ENCODE peak calls at places on chromosomes 6 and 20, in four cellular contexts. D is dorsolateral prefrontal cortex, M is colonic mucosa, A is IMR-90. H is an unnamed sample.

GRCh38 chr6:78810698-78811097 is 56.7 kb upstream of the IRAK1BP1 start:
- DNase-seq in D (no peak), A (peak), M (no peak), H (no peak)

GRCh38 chr6:155264704-155265320 is 999 bp downstream of the CLDN20 start:
- DNase-seq in M (no peak), D (no peak), A (no peak), H (no peak)

GRCh38 chr6:38933426-38933825 is 115.2 kb upstream of the GLP1R start:
- DNase-seq in M (no peak), A (peak), D (no peak), H (no peak)

GRCh38 chr6:11824986-11825385 is 46.4 kb upstream of the ADTRP start:
- DNase-seq in M (no peak), A (peak), D (no peak), H (no peak)

GRCh38 chr6:137451926-137452325 is 42.3 kb downstream of the OLIG3 start:
- DNase-seq in D (no peak), M (no peak), A (peak), H (no peak)

GRCh38 chr6:11604215-11604614 is 66.7 kb downstream of the TMEM170B start:
- DNase-seq in M (no peak), A (no peak), D (no peak), H (no peak)

GRCh38 chr20:13788167-13788834 is 3.5 kb downstream of the NDUFAF5 start:
- DNase-seq in M (peak), A (peak), D (peak), H (no peak)

GRCh38 chr6:25175216-25175615 is 104.0 kb upstream of the CARMIL1 start:
- DNase-seq in A (peak), M (no peak), D (no peak), H (no peak)

GRCh38 chr6:131756039-131756438 is 45.2 kb upstream of the CTAGE9 start:
- DNase-seq in M (no peak), A (no peak), D (no peak), H (no peak)

GRCh38 chr6:163132050-163132750 is 282.3 kb upstream of the QKI start:
- DNase-seq in M (no peak), D (no peak), A (no peak), H (no peak)

GRCh38 chr6:15953152-15953880 is 175.6 kb upstream of the MYLIP start:
- DNase-seq in A (no peak), M (no peak), D (no peak), H (no peak)

GRCh38 chr20:56710577-56711465 is 81.7 kb downstream of the TFAP2C start:
- DNase-seq in A (peak), D (no peak), M (no peak), H (no peak)

GRCh38 chr6:39086294-39086693 is 28.7 kb downstream of the SAYSD1 start:
- DNase-seq in D (no peak), A (no peak), M (no peak), H (no peak)

GRCh38 chr6:3147914-3148757 is 9.2 kb downstream of the TUBB2A start:
- DNase-seq in A (no peak), M (no peak), D (no peak), H (no peak)

GRCh38 chr6:167735498-167736201 is 91.1 kb upstream of the AFDN start:
- DNase-seq in A (no peak), M (no peak), D (no peak), H (no peak)

GRCh38 chr6:100382767-100383195 is 81.9 kb downstream of the SIM1 start:
- DNase-seq in M (no peak), A (no peak), D (no peak), H (no peak)

DNA sequence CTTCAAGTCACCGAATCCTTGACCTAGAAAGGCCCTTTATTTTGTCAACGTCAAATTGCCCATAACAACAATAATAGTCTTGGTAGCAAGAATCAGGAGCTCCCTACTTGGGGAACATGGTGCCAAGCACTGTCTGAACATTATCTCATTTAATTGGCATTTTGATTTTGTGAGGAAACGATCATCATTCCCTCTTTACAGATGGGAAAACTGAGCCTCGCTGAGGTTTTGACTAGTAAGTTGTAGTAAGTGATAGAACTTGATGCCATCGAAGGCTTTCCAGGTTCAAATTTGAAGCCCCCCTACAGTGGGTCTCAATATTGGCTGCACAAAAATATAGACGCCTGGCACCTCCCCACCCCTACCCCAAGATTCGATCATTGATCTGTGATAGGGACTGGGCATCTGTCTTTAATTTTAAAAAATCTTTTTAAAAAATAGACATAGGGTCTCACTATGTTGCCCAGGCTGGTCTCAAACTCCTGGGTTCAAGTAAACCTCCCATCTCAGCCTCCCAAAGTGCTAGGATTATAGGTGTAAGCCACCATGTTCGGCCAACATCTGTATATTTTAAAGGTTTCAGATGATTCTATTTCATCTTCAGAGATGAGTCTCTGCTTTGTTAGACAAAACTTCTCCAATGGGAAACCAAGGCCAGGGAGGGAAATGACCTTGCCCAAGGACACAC is 36.7 kb downstream of the HNF4A start:
- DNase-seq in D (no peak), M (no peak), A (no peak), H (no peak)
- TF ChIP-seq CTCF in D (no peak), M (no peak), A (no peak), H (no peak)

DNA sequence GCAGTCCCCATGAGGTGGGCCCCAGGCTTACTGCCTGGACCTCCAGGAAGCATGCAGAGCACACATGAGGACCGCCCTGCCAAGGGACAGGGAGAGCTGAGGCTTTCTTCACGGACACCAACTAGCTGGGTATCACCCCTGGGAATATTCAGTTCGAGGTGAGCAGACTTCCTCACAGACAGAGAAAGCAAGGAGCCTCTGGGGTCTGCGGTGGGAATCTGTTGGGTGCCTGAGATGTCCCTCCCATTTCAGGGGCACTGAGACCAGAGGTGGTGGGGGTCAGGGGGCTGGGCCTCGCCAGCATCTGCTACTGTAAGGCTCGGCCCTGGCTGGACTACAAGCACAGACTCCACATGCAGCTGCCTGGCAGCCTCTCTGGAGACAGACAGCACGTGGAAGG is 74.3 kb upstream of the SYNDIG1 start:
- DNase-seq in M (no peak), A (no peak), D (no peak), H (no peak)
- TF ChIP-seq CTCF in M (no peak), A (no peak), D (no peak), H (no peak)

DNA sequence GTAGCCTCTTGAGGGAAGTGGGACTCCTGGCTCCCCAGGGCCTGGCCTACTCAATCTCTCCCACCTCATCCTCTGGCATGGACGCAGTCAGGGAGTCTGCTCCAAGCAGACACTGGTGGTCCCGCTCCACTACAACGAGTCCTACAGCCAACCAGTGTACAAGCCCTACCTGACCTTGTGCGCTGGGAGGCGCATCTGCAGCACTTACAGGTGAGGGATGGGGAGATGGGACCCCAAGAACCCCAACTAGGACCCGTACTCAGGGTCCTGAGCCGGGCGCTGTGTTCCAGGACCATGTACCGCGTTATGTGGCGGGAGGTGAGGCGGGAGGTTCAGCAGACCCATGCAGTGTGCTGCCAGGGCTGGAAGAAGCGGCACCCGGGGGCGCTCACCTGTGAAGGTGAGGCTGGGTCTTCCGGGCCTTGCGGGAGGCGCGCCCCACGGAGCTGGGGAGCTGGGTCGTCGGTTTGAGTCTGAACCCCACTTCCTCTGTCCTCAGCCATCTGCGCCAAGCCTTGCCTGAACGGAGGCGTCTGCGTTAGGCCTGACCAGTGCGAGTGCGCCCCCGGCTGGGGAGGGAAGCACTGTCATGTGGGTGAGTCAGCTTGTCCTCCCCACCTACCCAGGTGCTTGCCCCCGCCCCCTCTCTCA is 2.1 kb downstream of the EGFL8 start:
- DNase-seq in A (no peak), M (no peak), D (no peak), H (peak)
- TF ChIP-seq CTCF in A (peak), M (no peak), D (no peak), H (no peak)

GRCh38 chr6:88481519-88481918 is 315.4 kb upstream of the CNR1 start:
- DNase-seq in D (no peak), M (no peak), A (no peak), H (no peak)
- TF ChIP-seq CTCF in D (no peak), M (no peak), A (no peak), H (no peak)

GRCh38 chr6:4395386-4395785 is 260.0 kb upstream of the ECI2 start:
- DNase-seq in A (no peak), M (no peak), D (no peak), H (no peak)

GRCh38 chr6:4394786-4395185 is 259.4 kb upstream of the ECI2 start:
- DNase-seq in A (no peak), D (no peak), M (no peak), H (no peak)

GRCh38 chr6:4397307-4397706 is 261.9 kb upstream of the ECI2 start:
- DNase-seq in A (no peak), D (no peak), M (no peak), H (no peak)

GRCh38 chr6:4398806-4399205 is 263.4 kb upstream of the ECI2 start:
- DNase-seq in M (no peak), A (peak), D (no peak), H (no peak)

DNA sequence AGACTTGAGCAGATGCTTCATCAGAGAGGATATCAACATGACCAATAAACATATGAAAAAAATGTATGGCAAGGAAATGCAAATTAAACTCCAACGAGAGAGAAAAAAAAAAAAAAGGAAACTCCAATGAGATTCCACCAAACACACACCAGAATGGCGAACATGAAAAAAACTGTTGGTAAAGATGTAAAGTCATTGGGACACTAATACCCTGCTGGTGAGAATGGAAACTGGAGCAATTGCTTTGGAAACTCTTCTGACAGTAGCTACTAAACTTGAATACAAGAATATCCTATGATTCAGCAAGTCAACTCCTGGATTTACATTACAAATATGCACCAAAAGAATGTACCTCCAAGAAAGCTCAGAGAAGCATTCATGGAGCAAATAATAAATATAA is 260.7 kb upstream of the ECI2 start:
- DNase-seq in D (no peak), M (no peak), A (peak), H (no peak)
- TF ChIP-seq CTCF in D (no peak), M (no peak), A (peak), H (no peak)

GRCh38 chr6:43506171-43506570 is 4.0 kb downstream of the LRRC73 start:
- DNase-seq in M (no peak), A (no peak), D (no peak), H (no peak)

GRCh38 chr6:43508481-43509141 is 1.5 kb downstream of the LRRC73 start:
- DNase-seq in M (no peak), A (no peak), D (no peak), H (no peak)

GRCh38 chr6:43505718-43506117 is 4.4 kb downstream of the LRRC73 start:
- DNase-seq in M (no peak), D (no peak), A (no peak), H (no peak)

GRCh38 chr6:43504756-43505593 is 5.2 kb downstream of the LRRC73 start:
- DNase-seq in A (no peak), D (no peak), M (no peak), H (no peak)

DNA sequence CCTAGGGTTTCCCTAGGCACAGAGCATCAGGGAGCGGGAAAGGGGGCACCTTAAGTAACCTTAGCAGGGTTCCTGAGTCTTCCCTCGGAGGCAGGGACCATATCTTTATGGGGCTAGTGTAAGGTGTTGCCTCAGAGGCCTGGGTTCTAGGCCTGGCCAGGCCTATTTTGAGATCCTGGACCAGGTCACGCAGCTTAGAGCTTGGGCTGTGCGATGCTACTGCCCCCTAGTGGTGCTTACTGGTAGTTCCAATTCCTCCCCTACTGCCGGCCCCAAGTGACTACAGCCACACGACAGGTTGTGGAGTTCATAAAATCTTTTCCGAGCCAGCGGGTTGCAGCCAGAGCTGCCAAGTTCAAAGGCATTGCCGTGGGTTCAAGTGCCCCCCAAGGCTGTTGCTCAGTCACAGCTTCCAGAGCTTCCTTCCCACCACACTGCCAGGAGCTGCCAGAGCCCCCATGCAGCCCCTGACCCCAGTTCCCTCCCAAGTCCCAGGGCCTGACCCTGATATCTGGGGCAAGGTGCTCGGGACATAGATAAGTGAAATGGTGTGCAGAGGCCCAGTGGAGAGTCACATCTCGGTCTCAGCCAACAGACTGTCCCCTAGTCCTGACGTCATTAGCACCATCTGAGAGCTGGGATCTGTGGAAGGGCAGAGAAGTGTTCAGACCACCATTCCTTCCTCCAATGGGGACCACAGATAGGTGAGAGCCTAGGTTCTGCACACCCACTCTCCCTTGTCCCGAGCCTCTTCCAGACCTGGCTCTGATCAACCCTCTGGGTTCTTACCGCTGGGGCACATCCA is 3.3 kb downstream of the LRRC73 start:
- DNase-seq in M (peak), D (peak), A (peak), H (peak)
- TF ChIP-seq CTCF in M (peak), D (peak), A (peak), H (peak)

GRCh38 chr6:127435717-127436220 is 23.4 kb downstream of the KIAA0408 start:
- DNase-seq in A (no peak), D (no peak), M (no peak), H (no peak)
- TF ChIP-seq CTCF in A (no peak), D (no peak), M (no peak), H (no peak)

DNA sequence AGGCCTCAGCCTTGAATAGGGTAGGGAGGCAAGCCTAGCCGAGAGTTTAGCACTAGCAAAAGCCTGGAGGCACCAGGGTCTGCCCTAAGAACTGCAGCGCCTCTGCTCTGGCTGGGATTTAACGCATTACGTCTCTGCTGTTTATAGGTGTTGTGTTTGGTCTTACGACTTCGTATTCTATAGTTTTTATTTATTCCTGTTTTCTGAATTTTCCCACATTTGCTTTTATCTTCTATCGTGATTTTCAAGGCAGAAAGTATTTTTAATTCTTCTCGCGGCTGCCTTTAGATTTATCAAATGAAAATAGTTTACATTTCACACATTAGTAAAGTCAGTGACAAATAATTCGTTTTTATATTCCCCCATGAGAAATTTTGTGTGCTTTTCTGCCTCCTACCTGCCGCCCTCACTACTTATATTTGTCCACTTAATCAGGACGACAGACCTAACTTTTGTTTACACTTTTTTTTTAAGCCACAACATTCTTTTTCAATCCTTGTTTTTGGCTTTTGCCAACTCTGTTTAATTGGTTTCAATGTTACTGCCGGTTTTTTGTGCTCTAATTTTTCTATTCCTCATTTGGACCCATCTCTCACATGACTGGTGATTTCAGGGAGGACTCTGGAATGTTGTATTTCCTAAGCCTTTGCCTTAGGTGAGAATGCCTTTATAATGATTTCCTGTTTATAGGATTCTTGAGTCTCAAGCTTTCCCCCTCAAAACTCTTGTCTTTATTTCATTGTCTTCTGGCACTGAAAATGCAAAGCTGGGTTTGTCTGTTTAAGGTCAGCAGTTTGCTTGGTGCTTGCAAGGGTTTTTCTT is 1.3 kb upstream of the LZTS3 start:
- DNase-seq in A (peak), D (no peak), M (no peak), H (no peak)
- TF ChIP-seq CTCF in A (no peak), D (no peak), M (no peak), H (no peak)

GRCh38 chr6:9252784-9253183 is 817.4 kb upstream of the SLC35B3 start:
- DNase-seq in D (no peak), A (no peak), M (no peak), H (no peak)

GRCh38 chr6:9254251-9254650 is 818.9 kb upstream of the SLC35B3 start:
- DNase-seq in D (no peak), M (no peak), A (no peak), H (no peak)

GRCh38 chr6:9248125-9248524 is 812.8 kb upstream of the SLC35B3 start:
- DNase-seq in M (no peak), D (no peak), A (no peak), H (no peak)

DNA sequence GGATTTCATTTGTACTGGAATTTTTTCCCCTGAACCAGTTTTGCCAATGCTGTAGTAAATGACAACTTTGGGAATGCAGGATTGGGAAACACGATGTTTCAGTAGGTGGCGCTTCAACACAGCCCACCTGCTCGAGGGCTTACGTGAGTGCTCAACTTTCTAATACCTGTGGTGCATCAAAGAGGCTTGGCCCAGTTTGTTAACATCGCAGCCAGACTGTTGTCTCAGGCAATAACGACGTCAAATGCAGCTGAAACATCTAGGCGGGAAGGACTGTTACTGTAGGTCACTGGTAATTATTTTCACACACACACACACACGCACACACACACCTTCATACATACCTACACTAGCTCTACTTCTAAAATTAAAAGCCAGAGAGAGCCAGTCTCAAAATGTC is 815.5 kb upstream of the SLC35B3 start:
- DNase-seq in D (no peak), A (peak), M (peak), H (no peak)
- TF ChIP-seq CTCF in D (no peak), A (peak), M (peak), H (no peak)

GRCh38 chr20:64131406-64131805 is 24.0 kb upstream of the NPBWR2 start:
- DNase-seq in M (peak), A (no peak), D (peak), H (peak)
- TF ChIP-seq CTCF in M (no peak), A (no peak), D (no peak), H (no peak)